ENCODE peak calls at places on chromosome 13, in seven cellular contexts. U, S, T, R, I, Y and G are unnamed samples.

GRCh38 chr13:29679357-29680050 is 84.0 kb upstream of the SLC7A1 start:
- DNase-seq in T (no peak), I (no peak), U (no peak), Y (no peak), S (no peak), R (no peak), G (no peak)

GRCh38 chr13:25153736-25154135 is 18.4 kb downstream of the AMER2 start:
- DNase-seq in Y (no peak), S (no peak), T (no peak), R (no peak), I (no peak), U (no peak), G (no peak)

GRCh38 chr13:70034280-70034679 is 73.3 kb upstream of the ATXN8OS start:
- DNase-seq in I (no peak), S (no peak), Y (no peak), T (no peak), R (no peak), U (no peak), G (no peak)

GRCh38 chr13:97212540-97213146 is 9.5 kb upstream of the MBNL2 start:
- DNase-seq in Y (no peak), R (peak; percentile 65), T (no peak), I (no peak), U (no peak), S (no peak), G (peak; percentile 71)

GRCh38 chr13:26583662-26584061 is 26.2 kb downstream of the WASF3 start:
- DNase-seq in I (peak; percentile 10), S (no peak), R (no peak), U (no peak), T (no peak), Y (no peak), G (no peak)

GRCh38 chr13:91639316-91639715 is 240.9 kb downstream of the GPC5 start:
- DNase-seq in U (no peak), I (no peak), Y (no peak), S (no peak), R (no peak), T (no peak), G (no peak)

GRCh38 chr13:110590577-110590976 is 24.8 kb upstream of the NAXD start:
- DNase-seq in Y (no peak), T (no peak), S (no peak), U (no peak), I (no peak), R (no peak), G (no peak)

GRCh38 chr13:108214511-108215383 is 589 bp downstream of the LIG4 start:
- DNase-seq in T (no peak), U (no peak), R (no peak), S (no peak), Y (no peak), I (peak; percentile 29), G (peak; percentile 22)

GRCh38 chr13:94708031-94708571 is 4.2 kb downstream of the SOX21 start:
- DNase-seq in T (no peak), Y (no peak), U (no peak), R (no peak), I (no peak), S (no peak), G (no peak)

GRCh38 chr13:43085545-43085944 is 62.2 kb downstream of the DNAJC15 start:
- DNase-seq in Y (no peak), T (no peak), U (no peak), S (no peak), I (no peak), R (peak; percentile 76), G (peak; percentile 68)

GRCh38 chr13:33743438-33744368 is 74.2 kb upstream of the RFC3 start:
- DNase-seq in R (peak; percentile 34), T (no peak), I (no peak), S (no peak), U (no peak), Y (no peak), G (peak; percentile 15)

GRCh38 chr13:42272115-42272756 is at the start of gene AKAP11:
- DNase-seq in T (no peak), R (peak; percentile 50), S (no peak), U (peak; percentile 26), I (no peak), Y (peak; percentile 77), G (peak; percentile 49)

GRCh38 chr13:21546372-21546771 is 57.6 kb downstream of the MICU2 start:
- DNase-seq in Y (no peak), S (no peak), R (peak; percentile 32), I (no peak), U (no peak), T (no peak), G (peak; percentile 22)

GRCh38 chr13:27964741-27965323 is 4.3 kb downstream of the CDX2 start:
- DNase-seq in I (no peak), Y (no peak), U (no peak), T (no peak), S (no peak), R (no peak), G (no peak)

GRCh38 chr13:21347753-21348318 is 111.3 kb downstream of the ZDHHC20 start:
- DNase-seq in T (no peak), S (no peak), I (no peak), Y (no peak), U (no peak), R (no peak), G (no peak)

GRCh38 chr13:109723046-109723445 is 63.3 kb downstream of the IRS2 start:
- DNase-seq in S (no peak), U (no peak), I (no peak), T (no peak), Y (no peak), R (no peak), G (no peak)

GRCh38 chr13:97434417-97435296 is 688 bp downstream of the RAP2A start:
- DNase-seq in U (peak; percentile 27), S (no peak), R (peak; percentile 41), Y (peak; percentile 68), I (peak; percentile 39), T (no peak), G (peak; percentile 41)

GRCh38 chr13:31380728-31381127 is 181.0 kb downstream of the B3GLCT start:
- DNase-seq in U (no peak), R (no peak), S (no peak), Y (no peak), I (no peak), T (no peak), G (no peak)
- H3K4me3 ChIP-seq in U (no peak overlapping the region), R (no peak overlapping the region), S (no peak overlapping the region), Y (no peak overlapping the region), I (no peak overlapping the region), T (no peak overlapping the region), G (no peak overlapping the region)

GRCh38 chr13:106865706-106866288 is 297.9 kb upstream of the ARGLU1 start:
- DNase-seq in S (no peak), U (no peak), I (no peak), R (no peak), T (no peak), Y (no peak), G (no peak)

GRCh38 chr13:106867249-106867648 is 299.3 kb upstream of the ARGLU1 start:
- DNase-seq in T (no peak), Y (no peak), R (no peak), I (no peak), U (no peak), S (no peak), G (peak; percentile 52)
- TF ChIP-seq CTCF in T (peak; percentile 41), Y (no peak), R (no peak), I (no peak), U (no peak), S (no peak), G (peak; percentile 31)

DNA sequence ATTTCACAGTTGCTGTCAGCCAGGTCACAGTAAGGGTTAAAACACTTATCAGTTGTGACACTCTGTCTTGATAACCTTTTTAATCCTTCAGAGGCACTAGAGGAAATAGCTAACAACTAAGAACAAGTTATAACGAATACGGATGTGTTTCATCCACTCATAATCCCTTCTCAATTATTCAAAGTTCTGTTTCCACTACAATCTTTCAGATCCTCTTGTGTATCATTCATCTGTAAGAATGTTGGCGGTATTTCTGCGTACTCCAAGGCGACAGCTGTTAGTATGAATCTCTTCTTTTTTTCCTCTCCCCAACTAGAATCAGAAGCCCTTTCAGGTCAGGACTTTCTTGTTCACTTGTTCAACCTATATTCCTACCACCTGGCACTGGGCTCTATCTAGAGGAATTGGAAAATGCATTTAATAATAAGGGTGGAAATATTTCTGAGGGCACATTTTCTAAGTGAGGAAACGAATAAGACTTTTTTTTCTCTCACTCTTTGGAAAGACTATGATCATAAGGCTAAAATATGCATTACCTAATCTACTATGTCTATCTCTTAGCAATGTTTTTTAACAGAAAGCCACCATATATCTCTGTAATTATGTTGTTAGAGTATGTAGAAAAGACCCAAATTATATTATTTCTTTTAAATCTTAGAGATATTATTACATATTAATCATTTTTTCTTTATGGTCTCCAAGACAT is 493.0 kb downstream of the PCDH20 start:
- DNase-seq in I (no peak), Y (no peak), R (peak; percentile 1), S (no peak), T (no peak), U (no peak), G (no peak)
- H3K4me3 ChIP-seq in I (no peak overlapping the region), Y (no peak overlapping the region), R (no peak overlapping the region), S (no peak overlapping the region), T (no peak overlapping the region), U (no peak overlapping the region), G (no peak overlapping the region)

GRCh38 chr13:113273856-113274590 is 23.0 kb upstream of the LAMP1 start:
- DNase-seq in T (no peak), S (peak; percentile 57), U (no peak), R (peak; percentile 82), I (no peak), Y (no peak), G (peak; percentile 86)

GRCh38 chr13:113272791-113273190 is 24.2 kb upstream of the LAMP1 start:
- DNase-seq in S (no peak), T (no peak), R (no peak), U (no peak), I (no peak), Y (no peak), G (no peak)

GRCh38 chr13:113275387-113275786 is 21.7 kb upstream of the LAMP1 start:
- DNase-seq in R (peak; percentile 76), U (no peak), S (peak; percentile 17), I (peak; percentile 48), T (no peak), Y (no peak), G (peak; percentile 85)
- TF ChIP-seq CTCF in R (peak; percentile 61), U (peak; percentile 15), S (peak; percentile 68), I (no peak), T (peak; percentile 57), Y (peak; percentile 44), G (peak; percentile 76)